ENCODE peak calls at places on chromosomes 1 and 21, in seven cellular contexts. E, H, X, O, N, W and I are unnamed samples.

GRCh38 chr1:18299441-18300338 is 181.0 kb upstream of the KLHDC7A start:
- DNase-seq in E (no peak), H (no peak), X (peak), O (no peak), N (no peak), W (peak), I (peak)

GRCh38 chr1:22877112-22877915 is 95.4 kb downstream of the LACTBL1 start:
- DNase-seq in E (no peak), H (no peak), X (no peak), O (no peak), N (no peak), W (no peak), I (no peak)

GRCh38 chr1:28893403-28894102 is 20.8 kb upstream of the EPB41 start:
- DNase-seq in E (peak), H (no peak), X (no peak), O (no peak), N (peak), W (peak), I (no peak)

GRCh38 chr1:45685308-45686080 is 839 bp downstream of the GPBP1L1 start:
- DNase-seq in E (no peak), H (peak), X (no peak), O (no peak), N (peak), W (peak), I (no peak)

GRCh38 chr1:84366786-84367185 is 31.5 kb upstream of the DNASE2B start:
- DNase-seq in E (no peak), H (no peak), X (no peak), O (no peak), N (peak), W (no peak), I (no peak)

GRCh38 chr1:231518485-231519035 is 9.9 kb upstream of the TSNAX start:
- DNase-seq in E (no peak), H (no peak), X (no peak), O (no peak), N (no peak), W (no peak), I (no peak)

GRCh38 chr1:221712776-221713431 is 29.0 kb downstream of the DUSP10 start:
- DNase-seq in E (peak), H (peak), X (no peak), O (no peak), N (no peak), W (peak), I (no peak)

GRCh38 chr1:18724001-18724411 is 93.4 kb downstream of the PAX7 start:
- DNase-seq in E (no peak), H (no peak), X (no peak), O (no peak), N (no peak), W (no peak), I (no peak)

GRCh38 chr1:214549604-214550338 is 1.6 kb downstream of the PTPN14 start:
- DNase-seq in E (no peak), H (no peak), X (no peak), O (no peak), N (peak), W (no peak), I (no peak)

GRCh38 chr21:26170471-26171309 is at the start of gene APP:
- DNase-seq in E (peak), H (peak), X (peak), O (no peak), N (peak), W (peak), I (peak)

GRCh38 chr1:17004466-17005364 is 7.0 kb downstream of the ATP13A2 start:
- DNase-seq in E (no peak), H (no peak), X (no peak), O (no peak), N (no peak), W (no peak), I (no peak)
- TF ChIP-seq CTCF in E (no peak), H (no peak), X (no peak), O (peak), N (peak), W (no peak), I (no peak)

DNA sequence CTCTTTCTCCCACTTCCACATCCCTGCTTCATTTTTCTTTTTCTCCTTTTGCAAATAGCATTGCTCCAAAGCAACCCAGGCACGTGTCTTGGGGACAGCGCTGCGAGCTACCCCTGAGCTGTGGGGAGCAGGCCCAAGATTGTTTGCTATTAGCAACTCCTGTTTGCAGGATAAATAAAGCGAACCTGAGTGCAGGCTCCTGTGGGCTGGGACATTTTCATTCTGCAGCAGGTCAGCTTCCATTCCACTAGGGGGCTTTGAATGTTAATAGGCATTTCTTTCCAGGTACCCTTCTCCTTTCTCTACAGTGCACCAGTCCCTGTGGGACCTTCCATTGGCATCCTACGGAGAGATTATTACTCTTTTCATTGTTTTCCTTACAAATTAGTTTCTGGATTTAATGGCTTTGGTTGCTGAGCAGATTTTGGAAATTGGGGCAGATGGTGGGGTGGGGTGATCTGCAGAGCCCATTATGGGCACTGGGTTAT is 54.0 kb downstream of the OLFML3 start:
- DNase-seq in E (no peak), H (no peak), X (no peak), O (no peak), N (no peak), W (peak), I (peak)
- TF ChIP-seq CTCF in E (peak), H (no peak), X (peak), O (peak), N (peak), W (peak), I (peak)

GRCh38 chr1:226310123-226310540 is 1.2 kb upstream of the LIN9 start:
- DNase-seq in E (no peak), H (peak), X (no peak), O (no peak), N (no peak), W (peak), I (no peak)

GRCh38 chr1:226310637-226311195 is 1.8 kb upstream of the LIN9 start:
- DNase-seq in E (no peak), H (peak), X (no peak), O (no peak), N (no peak), W (peak), I (no peak)

GRCh38 chr1:226314055-226314454 is 5.1 kb upstream of the LIN9 start:
- DNase-seq in E (no peak), H (no peak), X (no peak), O (no peak), N (no peak), W (no peak), I (no peak)

GRCh38 chr1:226311376-226311775 is 2.4 kb upstream of the LIN9 start:
- DNase-seq in E (no peak), H (no peak), X (no peak), O (no peak), N (no peak), W (no peak), I (no peak)

GRCh38 chr1:226312065-226312464 is 3.1 kb upstream of the LIN9 start:
- DNase-seq in E (no peak), H (no peak), X (no peak), O (no peak), N (no peak), W (no peak), I (no peak)
- TF ChIP-seq CTCF in E (no peak), H (no peak), X (no peak), O (no peak), N (no peak), W (no peak), I (no peak)

GRCh38 chr1:94332516-94332915 is 85.7 kb upstream of the ABCD3 start:
- DNase-seq in E (no peak), H (no peak), X (no peak), O (no peak), N (no peak), W (no peak), I (no peak)

GRCh38 chr1:94332952-94333351 is 85.2 kb upstream of the ABCD3 start:
- DNase-seq in E (no peak), H (no peak), X (no peak), O (no peak), N (peak), W (no peak), I (no peak)

GRCh38 chr1:94327001-94327685 is 89.8 kb upstream of the ARHGAP29 start:
- DNase-seq in E (no peak), H (peak), X (peak), O (no peak), N (peak), W (no peak), I (peak)

GRCh38 chr1:94329276-94329675 is 88.9 kb upstream of the ABCD3 start:
- DNase-seq in E (no peak), H (no peak), X (no peak), O (no peak), N (peak), W (no peak), I (no peak)

GRCh38 chr1:94329986-94330385 is 88.2 kb upstream of the ABCD3 start:
- DNase-seq in E (no peak), H (no peak), X (no peak), O (no peak), N (peak), W (peak), I (no peak)
- TF ChIP-seq CTCF in E (no peak), H (no peak), X (peak), O (peak), N (peak), W (peak), I (peak)

DNA sequence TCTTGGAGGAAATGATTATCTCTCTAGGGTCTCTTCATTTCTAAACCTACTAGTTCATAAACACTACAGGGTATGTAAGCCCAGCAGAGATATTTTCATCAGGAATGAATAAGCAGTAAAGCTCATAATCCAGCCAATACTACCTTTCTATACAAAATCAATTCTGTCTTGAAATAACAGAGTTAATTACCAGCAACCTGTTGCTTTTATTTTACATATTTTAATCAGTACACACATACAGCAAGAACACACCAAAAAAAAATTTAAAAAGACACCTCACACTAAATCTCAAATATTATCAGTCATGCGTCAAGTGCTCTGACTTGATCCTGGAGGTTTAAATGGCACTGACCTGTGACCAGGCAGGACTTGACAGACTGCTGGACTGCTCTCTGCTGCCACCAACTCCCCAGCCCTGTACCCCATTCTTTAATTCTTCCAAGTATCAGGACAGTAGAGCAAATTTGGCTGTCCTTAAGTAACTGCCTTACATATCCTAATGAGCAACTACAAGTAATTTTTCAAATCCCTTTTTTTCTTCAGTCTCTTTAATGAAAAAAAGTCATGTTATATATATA is 98.5 kb downstream of the CDC42BPA start:
- DNase-seq in E (no peak), H (no peak), X (no peak), O (no peak), N (no peak), W (no peak), I (no peak)
- TF ChIP-seq CTCF in E (no peak), H (no peak), X (no peak), O (no peak), N (no peak), W (no peak), I (no peak)

GRCh38 chr1:19747741-19748140 is 52.0 kb downstream of the TMCO4 start:
- DNase-seq in E (no peak), H (no peak), X (no peak), O (no peak), N (no peak), W (no peak), I (no peak)
- TF ChIP-seq CTCF in E (no peak), H (no peak), X (no peak), O (no peak), N (no peak), W (no peak), I (no peak)

GRCh38 chr1:187054862-187055757 is 226.4 kb downstream of the PLA2G4A start:
- DNase-seq in E (no peak), H (no peak), X (no peak), O (no peak), N (no peak), W (no peak), I (no peak)

GRCh38 chr1:187046293-187046692 is 217.5 kb downstream of the PLA2G4A start:
- DNase-seq in E (no peak), H (no peak), X (no peak), O (no peak), N (no peak), W (no peak), I (no peak)

GRCh38 chr1:187047298-187047697 is 218.5 kb downstream of the PLA2G4A start:
- DNase-seq in E (no peak), H (no peak), X (no peak), O (no peak), N (no peak), W (no peak), I (no peak)

GRCh38 chr1:187053876-187054275 is 225.1 kb downstream of the PLA2G4A start:
- DNase-seq in E (no peak), H (no peak), X (no peak), O (no peak), N (no peak), W (no peak), I (no peak)

DNA sequence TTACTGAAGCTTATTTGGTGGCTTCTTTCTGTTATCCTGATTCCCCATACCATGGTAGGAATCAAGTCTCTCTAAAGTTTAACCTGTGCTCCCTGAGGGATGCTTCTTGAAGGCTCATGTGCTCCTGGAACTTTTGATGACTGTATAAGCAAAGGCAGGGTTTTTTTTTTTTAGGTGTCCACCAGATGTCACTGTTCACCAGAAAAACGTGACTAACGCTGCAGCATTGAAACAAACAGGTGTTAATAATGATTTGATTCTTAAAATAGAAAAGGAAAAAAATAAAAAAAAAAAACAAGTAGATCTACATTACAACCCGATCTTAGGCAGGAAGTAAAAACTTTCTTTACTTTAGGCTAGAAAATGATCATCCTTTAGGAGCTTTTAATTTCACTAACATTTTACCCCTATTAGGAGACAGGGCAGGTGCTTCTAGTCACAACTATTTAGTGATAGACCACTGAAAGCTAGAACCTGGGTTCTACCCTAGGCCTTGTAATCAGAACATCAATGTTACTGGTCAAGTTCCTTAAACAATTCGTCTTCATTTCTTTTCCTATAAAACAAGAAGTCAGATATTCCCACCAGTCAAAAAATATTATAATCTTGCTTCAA is 223.0 kb downstream of the PLA2G4A start:
- DNase-seq in E (no peak), H (no peak), X (peak), O (peak), N (peak), W (peak), I (peak)
- TF ChIP-seq CTCF in E (peak), H (no peak), X (peak), O (peak), N (peak), W (peak), I (peak)

GRCh38 chr21:30268608-30269197 is 14.0 kb downstream of the KRTAP24-1 start:
- DNase-seq in E (no peak), H (peak), X (no peak), O (no peak), N (no peak), W (peak), I (no peak)
- TF ChIP-seq CTCF in E (no peak), H (no peak), X (peak), O (no peak), N (no peak), W (peak), I (peak)